ENCODE peak calls at places on chromosomes 5 and 9, in four cellular contexts. E, H, C and B are unnamed samples.

GRCh38 chr5:133467712-133468463 is 144.5 kb downstream of the FSTL4 start:
- DNase-seq in E (no peak), H (no peak), C (no peak), B (no peak)

GRCh38 chr5:126357585-126358342 is 65.4 kb upstream of the GRAMD2B start:
- DNase-seq in E (no peak), H (no peak), C (no peak), B (no peak)

GRCh38 chr5:179373961-179374505 is 28.8 kb upstream of the ADAMTS2 start:
- DNase-seq in E (no peak), H (no peak), C (no peak), B (no peak)

GRCh38 chr5:14250094-14250777 is 107.1 kb downstream of the TRIO start:
- DNase-seq in E (no peak), H (no peak), C (peak; percentile 86), B (no peak)

GRCh38 chr5:27845248-27845647 is 806.9 kb upstream of the CDH9 start:
- DNase-seq in E (peak; percentile 37), H (no peak), C (no peak), B (no peak)

GRCh38 chr5:144187699-144188294 is 17.1 kb downstream of the KCTD16 start:
- DNase-seq in E (peak; percentile 85), H (no peak), C (peak; percentile 29), B (peak; percentile 30)

GRCh38 chr5:137616046-137616445 is 116.9 kb upstream of the SPOCK1 start:
- DNase-seq in E (no peak), H (no peak), C (no peak), B (no peak)

GRCh38 chr5:115601709-115602584 is at the start of gene TICAM2:
- DNase-seq in E (peak; percentile 58), H (peak; percentile 65), C (no peak), B (peak; percentile 76)

GRCh38 chr5:68245325-68245724 is 29.8 kb downstream of the PIK3R1 start:
- DNase-seq in E (no peak), H (no peak), C (no peak), B (no peak)

GRCh38 chr5:138461343-138462125 is 3.7 kb upstream of the EGR1 start:
- DNase-seq in E (peak; percentile 75), H (peak; percentile 85), C (no peak), B (peak; percentile 84)

GRCh38 chr5:139058121-139058520 is 140.0 kb downstream of the SIL1 start:
- DNase-seq in E (no peak), H (no peak), C (no peak), B (no peak)

GRCh38 chr9:96417610-96418073 is 528 bp downstream of the ZNF367 start:
- DNase-seq in E (no peak), H (peak; percentile 34), C (no peak), B (no peak)